ENCODE peak calls at places on chromosome 10, in nine cellular contexts. G is neuronal stem cell; O is thoracic aorta; M is HL-60; X is kidney epithelial cell; V is Caco-2; J is HCT116; U is fibroblast of mammary gland; F is CD8-positive, alpha-beta memory T cell. Q is an unnamed sample.

GRCh38 chr10:49612513-49613159 is 1.2 kb upstream of the CHAT start:
- DNase-seq in O (no peak), V (peak), F (no peak), G (no peak), J (no peak), M (no peak), X (no peak), U (no peak), Q (peak)

GRCh38 chr10:102230264-102230860 is 4.3 kb downstream of the ELOVL3 start:
- DNase-seq in X (no peak), M (no peak), F (no peak), V (no peak), J (peak), G (peak), U (peak), O (no peak), Q (no peak)

GRCh38 chr10:117342638-117343037 is 32.6 kb downstream of the PDZD8 start:
- DNase-seq in F (no peak), U (peak), J (no peak), V (no peak), M (no peak), X (no peak), O (no peak), G (no peak), Q (peak)

GRCh38 chr10:120371856-120372255 is 85.2 kb upstream of the PLPP4 start:
- DNase-seq in V (no peak), O (no peak), F (no peak), X (no peak), M (no peak), G (no peak), U (no peak), J (no peak), Q (no peak)

GRCh38 chr10:11358046-11358445 is 253.4 kb downstream of the USP6NL start:
- DNase-seq in U (no peak), M (no peak), J (no peak), G (no peak), F (no peak), O (no peak), V (no peak), X (no peak), Q (no peak)

GRCh38 chr10:120969219-120969645 is 118.1 kb downstream of the WDR11 start:
- DNase-seq in X (peak), F (no peak), J (no peak), O (no peak), V (no peak), G (no peak), U (no peak), M (no peak), Q (no peak)

GRCh38 chr10:74213019-74213418 is 62.0 kb downstream of the ADK start:
- DNase-seq in F (no peak), U (no peak), G (no peak), J (no peak), O (no peak), M (no peak), V (no peak), X (no peak), Q (no peak)

GRCh38 chr10:43292745-43293676 is 26.1 kb upstream of the RASGEF1A start:
- DNase-seq in V (peak), F (peak), X (no peak), J (peak), M (peak), U (peak), G (peak), O (no peak), Q (peak)

GRCh38 chr10:101018600-101019439 is 12.1 kb downstream of the PDZD7 start:
- DNase-seq in V (peak), G (no peak), F (peak), J (peak), O (peak), M (peak), X (no peak), U (peak), Q (peak)

DNA sequence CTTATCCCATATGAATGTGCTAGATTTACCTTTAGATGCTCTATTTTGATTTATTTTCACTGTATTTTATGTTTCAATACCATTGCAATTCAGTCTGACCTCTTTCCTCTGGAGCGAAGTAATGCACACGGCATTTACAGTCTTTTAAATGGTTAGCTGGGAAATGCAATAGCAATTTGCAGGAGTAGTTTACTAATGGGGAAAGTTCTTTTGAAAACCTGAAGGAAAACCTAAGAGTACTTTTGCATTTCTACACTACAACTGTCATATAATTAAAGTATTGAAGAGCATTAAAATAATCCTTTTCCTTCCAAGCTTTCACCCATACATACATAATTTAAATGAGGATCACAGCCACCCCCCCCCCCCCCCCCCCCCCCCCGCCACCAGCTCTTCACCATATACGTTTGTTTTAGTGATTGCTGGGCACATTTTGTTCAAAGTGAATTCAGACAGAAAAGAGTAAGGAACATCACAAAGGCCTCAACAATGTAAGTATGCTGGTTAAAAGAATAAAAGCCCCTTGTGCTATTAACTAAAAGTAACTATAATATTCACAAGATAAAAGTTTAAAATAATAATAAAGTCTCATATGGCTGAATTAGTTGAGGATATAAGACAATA is 3.5 kb downstream of the SKIDA1 start:
- DNase-seq in U (no peak), G (no peak), V (no peak), F (no peak), J (no peak), X (no peak), O (no peak), M (no peak), Q (peak)
- H3K4me3 ChIP-seq in U (no peak), G (no peak), V (no peak), F (no peak), J (no peak), X (no peak), O (no peak), M (no peak), Q (no peak)

GRCh38 chr10:35152992-35153391 is 26.3 kb downstream of the CREM start:
- DNase-seq in X (no peak), O (no peak), V (no peak), U (no peak), M (no peak), J (no peak), F (no peak), G (no peak), Q (no peak)

GRCh38 chr10:35153723-35154122 is 27.1 kb downstream of the CREM start:
- DNase-seq in M (no peak), U (no peak), V (no peak), J (no peak), G (no peak), O (no peak), X (no peak), F (no peak), Q (no peak)

DNA sequence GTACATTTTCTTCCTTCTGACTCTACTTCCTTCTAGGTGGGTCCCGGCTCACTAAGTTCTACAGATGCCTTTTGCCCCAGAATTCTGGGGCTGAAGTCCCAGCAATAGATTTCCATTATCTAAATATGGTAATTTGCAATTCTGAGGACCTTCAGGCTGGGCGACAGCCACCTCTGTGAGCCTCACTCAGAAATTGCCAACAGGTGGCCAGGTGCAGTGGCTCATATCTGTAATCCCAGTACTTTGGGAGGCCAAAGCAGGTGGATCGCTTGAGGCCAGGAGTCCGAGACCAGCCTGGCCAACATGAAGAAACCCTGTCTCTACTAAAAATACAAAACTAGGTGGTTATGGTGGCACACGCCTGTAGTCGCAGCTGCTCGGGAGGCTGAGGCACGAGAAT is 23.7 kb downstream of the CREM start:
- DNase-seq in O (no peak), U (no peak), F (no peak), G (no peak), M (no peak), V (no peak), J (no peak), X (no peak), Q (no peak)
- H3K4me3 ChIP-seq in O (no peak), U (no peak), F (no peak), G (no peak), M (no peak), V (no peak), J (no peak), X (no peak), Q (no peak)

DNA sequence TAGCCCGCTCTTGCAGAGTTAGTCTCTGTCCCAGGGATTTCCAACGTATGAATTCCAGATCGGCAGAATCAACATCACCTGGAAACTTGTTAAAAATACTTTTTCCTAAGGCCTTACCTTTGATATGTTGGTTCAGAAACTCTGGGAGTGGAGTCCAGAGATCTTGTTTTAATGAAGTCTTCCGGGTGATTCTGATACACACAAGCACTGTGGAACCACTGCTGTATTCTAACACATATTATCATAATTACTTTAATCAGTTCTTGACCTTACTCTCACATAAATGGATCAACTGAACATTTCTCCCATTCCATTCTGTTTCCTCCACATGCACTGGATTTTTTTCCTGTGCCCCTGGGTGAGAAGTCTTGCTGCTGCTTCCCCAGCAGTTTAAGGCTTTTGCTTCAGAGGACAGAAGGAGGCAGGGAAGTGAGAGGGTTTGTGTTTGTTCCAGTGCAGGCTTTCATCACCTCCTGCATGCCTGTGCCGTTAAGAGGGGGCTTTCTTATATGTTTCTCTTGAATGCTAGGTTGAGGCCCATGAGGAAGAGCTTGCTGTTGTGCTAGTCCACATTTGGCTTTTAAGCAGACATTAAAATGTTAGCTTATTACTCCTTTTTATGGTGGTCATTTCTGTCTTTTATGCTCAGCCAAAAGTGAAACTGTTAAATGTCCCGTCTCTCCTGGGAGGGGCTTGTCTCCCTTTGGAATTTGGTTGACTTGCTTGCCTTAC is 32.4 kb downstream of the CCSER2 start:
- DNase-seq in V (no peak), J (no peak), M (no peak), G (no peak), F (no peak), O (no peak), X (no peak), U (peak), Q (no peak)
- H3K4me3 ChIP-seq in V (no peak), J (no peak), M (no peak), G (no peak), F (no peak), O (peak), X (peak), U (peak), Q (no peak)

GRCh38 chr10:24723386-24723787 is 300 bp downstream of the ARHGAP21 start:
- DNase-seq in F (no peak), G (peak), M (no peak), V (peak), U (no peak), X (no peak), J (no peak), O (no peak), Q (no peak)
- H3K4me3 ChIP-seq in F (no peak), G (peak), M (no peak), V (peak), U (peak), X (peak), J (peak), O (peak), Q (peak)

DNA sequence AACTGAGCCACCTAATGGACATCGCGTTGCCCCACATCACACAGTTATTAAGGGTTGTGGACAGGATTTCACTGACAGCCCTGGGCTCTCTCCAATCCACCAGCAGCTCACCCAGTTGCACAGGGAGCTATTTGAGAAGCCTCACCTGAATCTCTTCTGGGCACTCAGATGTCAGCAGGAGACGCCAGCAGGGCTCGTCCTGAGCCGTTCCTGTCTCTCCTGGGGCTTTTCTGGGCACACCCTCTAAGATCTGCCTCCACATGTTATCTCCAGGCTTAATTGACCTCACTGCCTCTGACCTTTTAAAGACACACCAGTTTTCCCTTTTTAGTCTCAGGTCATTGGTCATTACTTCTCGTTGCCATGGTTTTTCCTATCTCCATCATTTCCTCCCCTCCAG is 63.0 kb downstream of the GRID1 start:
- DNase-seq in U (no peak), F (no peak), X (no peak), M (no peak), V (no peak), G (no peak), O (no peak), J (no peak), Q (no peak)
- H3K4me3 ChIP-seq in U (no peak), F (no peak), X (no peak), M (no peak), V (no peak), G (no peak), O (no peak), J (no peak), Q (no peak)

DNA sequence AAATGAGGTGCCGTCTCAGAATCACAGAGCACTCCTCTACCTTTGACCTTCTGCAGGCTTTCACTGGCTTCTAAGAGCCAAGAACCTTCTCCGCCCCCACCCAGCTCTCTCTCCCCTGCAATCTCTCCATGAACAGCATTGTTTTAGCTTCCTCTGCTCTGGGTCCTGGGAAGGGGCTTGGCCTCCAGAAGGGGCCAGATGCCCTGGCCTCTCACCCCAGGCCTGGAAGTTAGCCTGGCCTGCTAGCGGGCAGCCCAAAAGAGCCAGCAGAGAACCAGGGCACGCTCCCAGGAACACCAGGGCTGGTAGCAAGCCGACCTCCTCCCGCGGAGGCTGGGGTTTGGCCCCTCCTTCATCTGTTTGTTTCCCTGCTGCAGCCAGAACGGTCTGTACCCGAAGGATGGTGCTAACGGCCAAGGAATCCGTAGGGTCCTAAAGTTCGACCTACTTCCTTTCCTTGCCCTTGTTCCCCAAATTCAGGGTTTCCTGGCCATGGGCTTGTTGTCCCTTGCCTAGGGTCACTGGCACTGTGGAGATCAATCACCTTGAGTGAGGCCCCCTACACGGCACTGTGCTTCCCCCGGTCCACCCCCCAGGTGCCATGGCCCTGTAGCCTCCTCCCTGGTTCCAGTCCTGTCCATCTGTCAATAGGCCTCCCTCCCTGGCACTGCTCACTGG is 18.7 kb upstream of the DDIT4 start:
- DNase-seq in X (no peak), U (peak), M (no peak), V (peak), F (peak), O (peak), J (no peak), G (peak), Q (peak)
- H3K4me3 ChIP-seq in X (no peak), U (no peak), M (peak), V (no peak), F (peak), O (peak), J (peak), G (no peak), Q (no peak)

GRCh38 chr10:99339077-99339476 is 9.9 kb downstream of the CNNM1 start:
- DNase-seq in V (no peak), U (no peak), G (no peak), J (no peak), M (no peak), O (no peak), X (no peak), F (no peak), Q (no peak)
- H3K4me3 ChIP-seq in V (no peak), U (no peak), G (no peak), J (no peak), M (no peak), O (no peak), X (no peak), F (no peak), Q (no peak)

DNA sequence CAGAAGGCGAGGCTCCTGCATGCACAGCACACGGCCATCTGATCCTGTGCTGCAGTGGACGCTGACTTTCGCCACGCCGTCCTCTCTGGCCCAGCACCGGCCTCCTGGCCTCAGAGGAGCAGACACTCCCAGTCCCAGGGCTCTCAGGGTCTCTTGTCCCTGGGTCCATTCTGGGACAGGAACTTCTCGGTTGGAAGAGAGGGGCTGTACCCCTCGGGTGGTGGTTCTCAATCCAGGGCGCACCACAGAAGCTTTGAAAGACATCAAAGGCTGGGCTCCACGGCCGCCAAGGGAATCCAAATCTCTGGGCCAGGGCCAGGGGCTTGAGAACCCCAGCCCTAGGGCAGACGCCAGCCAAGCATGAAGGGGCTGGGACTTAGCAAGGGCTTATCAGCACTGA is 1.6 kb upstream of the PYROXD2 start:
- DNase-seq in J (no peak), F (no peak), U (no peak), X (no peak), V (no peak), G (no peak), O (no peak), M (no peak), Q (no peak)
- H3K4me3 ChIP-seq in J (no peak), F (no peak), U (no peak), X (no peak), V (no peak), G (no peak), O (no peak), M (no peak), Q (no peak)

GRCh38 chr10:38072552-38072951 is 21.6 kb upstream of the ZNF37A start:
- DNase-seq in X (no peak), O (no peak), M (no peak), J (no peak), F (no peak), U (no peak), G (no peak), V (no peak), Q (no peak)
- H3K4me3 ChIP-seq in X (no peak), O (no peak), M (no peak), J (no peak), F (no peak), U (no peak), G (no peak), V (no peak), Q (no peak)

GRCh38 chr10:2748287-2748686 is 319.1 kb upstream of the PFKP start:
- DNase-seq in X (no peak), F (no peak), G (no peak), U (no peak), V (no peak), M (no peak), O (no peak), J (no peak), Q (no peak)

GRCh38 chr10:2745666-2746065 is 321.7 kb upstream of the PFKP start:
- DNase-seq in U (no peak), G (no peak), V (no peak), M (no peak), O (no peak), F (no peak), X (no peak), J (no peak), Q (no peak)

GRCh38 chr10:2746638-2747037 is 320.7 kb upstream of the PFKP start:
- DNase-seq in X (no peak), U (no peak), G (no peak), J (no peak), O (no peak), V (no peak), F (no peak), M (no peak), Q (no peak)

GRCh38 chr10:2744547-2745212 is 322.7 kb upstream of the PFKP start:
- DNase-seq in G (no peak), O (no peak), U (no peak), V (no peak), J (no peak), X (no peak), F (no peak), M (no peak), Q (no peak)
- H3K4me3 ChIP-seq in G (no peak), O (peak), U (no peak), V (no peak), J (no peak), X (no peak), F (no peak), M (no peak), Q (no peak)

Q was measured in HAP-1.